ENCODE peak calls at places on chromosome 17, in seven cellular contexts. One of them, this sample, is unnamed.

GRCh38 chr17:82272495-82273326 is 789 bp downstream of the CSNK1D start:
- DNase-seq in GM10248: peak
- DNase-seq in RCC 7860: no peak
- DNase-seq in activated naive CD4-positive, alpha-beta T cell treated with anti-CD3 and anti-CD28 coated beads, Interleukin-2, amount 50 U/mL, for 16 hours: peak
- DNase-seq in HS-5: no peak
- DNase-seq in T-helper 2 cell: peak
- DNase-seq in endodermal cell: peak
- DNase-seq in this sample: peak

GRCh38 chr17:31660684-31661083 is 198.4 kb downstream of the COPRS start:
- DNase-seq in T-helper 2 cell: no peak
- DNase-seq in activated naive CD4-positive, alpha-beta T cell treated with anti-CD3 and anti-CD28 coated beads, Interleukin-2, amount 50 U/mL, for 16 hours: no peak
- DNase-seq in endodermal cell: no peak
- DNase-seq in RCC 7860: no peak
- DNase-seq in HS-5: no peak
- DNase-seq in GM10248: peak
- DNase-seq in this sample: no peak

GRCh38 chr17:54968954-54969400 is 412 bp downstream of the STXBP4 start:
- DNase-seq in T-helper 2 cell: no peak
- DNase-seq in RCC 7860: no peak
- DNase-seq in activated naive CD4-positive, alpha-beta T cell treated with anti-CD3 and anti-CD28 coated beads, Interleukin-2, amount 50 U/mL, for 16 hours: no peak
- DNase-seq in HS-5: no peak
- DNase-seq in GM10248: no peak
- DNase-seq in endodermal cell: no peak
- DNase-seq in this sample: no peak

GRCh38 chr17:27733771-27734170 is 66.6 kb downstream of the NOS2 start:
- DNase-seq in activated naive CD4-positive, alpha-beta T cell treated with anti-CD3 and anti-CD28 coated beads, Interleukin-2, amount 50 U/mL, for 16 hours: no peak
- DNase-seq in T-helper 2 cell: no peak
- DNase-seq in GM10248: no peak
- DNase-seq in HS-5: no peak
- DNase-seq in RCC 7860: no peak
- DNase-seq in endodermal cell: no peak
- DNase-seq in this sample: no peak

GRCh38 chr17:31582151-31582907 is 190.9 kb downstream of the RAB11FIP4 start:
- DNase-seq in RCC 7860: no peak
- DNase-seq in endodermal cell: no peak
- DNase-seq in activated naive CD4-positive, alpha-beta T cell treated with anti-CD3 and anti-CD28 coated beads, Interleukin-2, amount 50 U/mL, for 16 hours: no peak
- DNase-seq in HS-5: no peak
- DNase-seq in T-helper 2 cell: no peak
- DNase-seq in GM10248: peak
- DNase-seq in this sample: peak

GRCh38 chr17:4839965-4840892 is 7.1 kb downstream of the MINK1 start:
- DNase-seq in endodermal cell: no peak
- DNase-seq in T-helper 2 cell: no peak
- DNase-seq in activated naive CD4-positive, alpha-beta T cell treated with anti-CD3 and anti-CD28 coated beads, Interleukin-2, amount 50 U/mL, for 16 hours: no peak
- DNase-seq in GM10248: no peak
- DNase-seq in HS-5: no peak
- DNase-seq in RCC 7860: no peak
- DNase-seq in this sample: no peak

GRCh38 chr17:28839221-28839620 is 3.4 kb downstream of the FAM222B start:
- DNase-seq in endodermal cell: no peak
- DNase-seq in GM10248: no peak
- DNase-seq in T-helper 2 cell: no peak
- DNase-seq in activated naive CD4-positive, alpha-beta T cell treated with anti-CD3 and anti-CD28 coated beads, Interleukin-2, amount 50 U/mL, for 16 hours: no peak
- DNase-seq in HS-5: no peak
- DNase-seq in RCC 7860: no peak
- DNase-seq in this sample: no peak

GRCh38 chr17:50845260-50846147 is 10.1 kb downstream of the WFIKKN2 start:
- DNase-seq in HS-5: no peak
- DNase-seq in RCC 7860: peak
- DNase-seq in GM10248: no peak
- DNase-seq in T-helper 2 cell: no peak
- DNase-seq in activated naive CD4-positive, alpha-beta T cell treated with anti-CD3 and anti-CD28 coated beads, Interleukin-2, amount 50 U/mL, for 16 hours: no peak
- DNase-seq in endodermal cell: peak
- DNase-seq in this sample: no peak

This sample was measured in GM19239.